ENCODE peak calls at places on chromosomes 16 and 17, in four cellular contexts. I is NCI-H1092, Z is astrocyte of the cerebellum, S is HT-29. P is an unnamed sample.

GRCh38 chr16:85752511-85753420 is 1.9 kb upstream of the C16orf74 start:
- DNase-seq in I (peak), Z (no peak), S (no peak), P (no peak)

GRCh38 chr16:35713762-35714650 is 2254.6 kb downstream of the TP53TG3F start:
- DNase-seq in I (no peak), Z (no peak), S (no peak), P (no peak)

GRCh38 chr16:4679854-4680636 is 13.3 kb upstream of the NUDT16L1 start:
- DNase-seq in I (peak), Z (no peak), S (peak), P (peak)

GRCh38 chr17:50908860-50909764 is 43.0 kb upstream of the TOB1 start:
- DNase-seq in I (no peak), Z (no peak), S (no peak), P (peak)

GRCh38 chr17:33369876-33370275 is 76.8 kb upstream of the ASIC2 start:
- DNase-seq in I (no peak), Z (no peak), S (no peak), P (no peak)

GRCh38 chr17:48611681-48612455 is 1.1 kb upstream of the HOXB7 start:
- DNase-seq in I (peak), Z (no peak), S (peak), P (no peak)

GRCh38 chr16:8768701-8769100 is 28.7 kb downstream of the TMEM186 start:
- DNase-seq in I (no peak), Z (no peak), S (no peak), P (no peak)

GRCh38 chr16:58832496-58832895 is 98.4 kb upstream of the GOT2 start:
- DNase-seq in I (no peak), Z (no peak), S (no peak), P (no peak)

GRCh38 chr17:50640701-50641338 is 6.1 kb downstream of the ABCC3 start:
- DNase-seq in I (no peak), Z (no peak), S (no peak), P (peak)

P was measured in tibial nerve.